ENCODE peak calls at places on chromosomes 11 and 22, in six cellular contexts. V is A549, T is K562, I is HepG2, P is endothelial cell of umbilical vein, A is GM12878. M is an unnamed sample.

GRCh38 chr11:134449713-134450112 is 37.7 kb upstream of the B3GAT1 start:
- DNase-seq in I (no peak), V (no peak), T (no peak), A (no peak), P (no peak), M (no peak)

GRCh38 chr11:126194121-126194543 is 17.3 kb downstream of the RPUSD4 start:
- DNase-seq in P (peak), T (peak), A (no peak), V (peak), I (peak), M (peak)

GRCh38 chr11:125381499-125381898 is 114.6 kb downstream of the FEZ1 start:
- DNase-seq in T (no peak), I (no peak), V (no peak), A (no peak), P (no peak), M (no peak)

GRCh38 chr11:45596571-45596970 is 68.9 kb downstream of the CHST1 start:
- DNase-seq in T (no peak), I (no peak), A (no peak), V (no peak), P (no peak), M (no peak)

GRCh38 chr22:19105867-19106802 is 16.1 kb downstream of the DGCR2 start:
- DNase-seq in V (no peak), A (no peak), I (no peak), T (peak), P (no peak), M (peak)

GRCh38 chr11:111778047-111778558 is 11.9 kb upstream of the PPP2R1B start:
- DNase-seq in I (peak), T (no peak), V (no peak), A (no peak), P (no peak), M (no peak)

GRCh38 chr11:14184548-14184947 is 174.4 kb downstream of the RRAS2 start:
- DNase-seq in A (no peak), T (no peak), V (no peak), P (no peak), I (peak), M (no peak)

GRCh38 chr11:69939551-69940245 is 120.5 kb upstream of the FGF3 start:
- DNase-seq in V (no peak), T (no peak), P (peak), I (no peak), A (no peak), M (no peak)

GRCh38 chr22:17057959-17058814 is 26.6 kb upstream of the IL17RA start:
- DNase-seq in P (peak), I (peak), A (no peak), V (peak), T (peak), M (peak)

GRCh38 chr11:28566643-28567042 is 458.5 kb downstream of the METTL15 start:
- DNase-seq in A (no peak), P (peak), I (no peak), T (peak), V (peak), M (no peak)

GRCh38 chr11:124900464-124900863 is 2.8 kb upstream of the ROBO4 start:
- DNase-seq in T (no peak), A (no peak), V (peak), I (peak), P (peak), M (no peak)

GRCh38 chr22:39908737-39909136 is 7.9 kb downstream of the GRAP2 start:
- DNase-seq in P (no peak), T (peak), I (no peak), V (no peak), A (no peak), M (no peak)

GRCh38 chr11:65658174-65659021 is 4.3 kb downstream of the RELA start:
- DNase-seq in V (no peak), P (no peak), T (no peak), I (no peak), A (no peak), M (no peak)

GRCh38 chr11:106724293-106724892 is 293.9 kb downstream of the GUCY1A2 start:
- DNase-seq in P (no peak), T (no peak), V (peak), A (no peak), I (no peak), M (peak)
- TF ChIP-seq MYC in P (no peak), T (no peak), V (no peak), A (no peak), I (no peak), M (no peak)

GRCh38 chr11:61794579-61794978 is 1.9 kb downstream of the FEN1 start:
- DNase-seq in T (no peak), I (no peak), V (no peak), P (no peak), A (no peak), M (no peak)
- H3K4me3 ChIP-seq in T (no peak), I (no peak), V (no peak), P (no peak), A (no peak), M (peak)

DNA sequence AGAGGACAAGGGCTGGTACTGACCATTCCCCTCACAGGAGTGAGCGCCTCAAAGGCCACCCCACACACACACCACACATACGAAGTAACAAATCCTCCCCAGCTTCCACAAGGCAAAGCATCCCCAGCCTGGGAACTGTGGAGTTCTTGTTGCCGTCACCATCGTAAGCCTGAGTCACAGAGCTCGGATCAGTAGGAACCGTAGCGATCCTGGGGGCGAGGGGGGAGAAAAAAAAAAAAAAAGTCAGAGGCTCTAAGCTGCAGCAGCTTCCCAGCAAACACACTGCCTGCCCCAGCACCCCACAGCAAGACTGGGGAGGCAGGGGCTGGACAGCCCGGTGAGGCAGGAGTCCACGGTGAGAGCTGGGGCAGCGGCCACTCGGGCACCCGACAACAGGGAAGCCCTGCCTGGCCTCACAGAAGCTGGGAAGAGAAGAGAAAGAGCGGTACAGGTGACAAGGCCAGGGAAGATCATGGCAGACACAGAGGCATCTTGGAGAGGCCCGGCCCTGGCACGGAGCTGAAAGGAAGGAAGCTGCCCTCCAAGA is 11.3 kb downstream of the ARFGAP2 start:
- DNase-seq in V (no peak), A (no peak), I (no peak), P (no peak), T (no peak), M (no peak)
- TF ChIP-seq POLR2A in V (no peak), A (peak), I (no peak), P (no peak), T (no peak), M (no peak)

GRCh38 chr11:79377399-79377798 is 63.4 kb downstream of the TENM4 start:
- DNase-seq in T (no peak), V (no peak), A (no peak), I (no peak), P (no peak), M (no peak)
- TF ChIP-seq MYC in T (no peak), V (no peak), A (no peak), I (no peak), P (no peak), M (no peak)

GRCh38 chr11:110433393-110434333 is 3.9 kb downstream of the FDX1 start:
- DNase-seq in I (peak), A (no peak), T (peak), P (peak), V (peak), M (peak)
- H3K4me3 ChIP-seq in I (no peak), A (no peak), T (no peak), P (no peak), V (no peak), M (no peak)

DNA sequence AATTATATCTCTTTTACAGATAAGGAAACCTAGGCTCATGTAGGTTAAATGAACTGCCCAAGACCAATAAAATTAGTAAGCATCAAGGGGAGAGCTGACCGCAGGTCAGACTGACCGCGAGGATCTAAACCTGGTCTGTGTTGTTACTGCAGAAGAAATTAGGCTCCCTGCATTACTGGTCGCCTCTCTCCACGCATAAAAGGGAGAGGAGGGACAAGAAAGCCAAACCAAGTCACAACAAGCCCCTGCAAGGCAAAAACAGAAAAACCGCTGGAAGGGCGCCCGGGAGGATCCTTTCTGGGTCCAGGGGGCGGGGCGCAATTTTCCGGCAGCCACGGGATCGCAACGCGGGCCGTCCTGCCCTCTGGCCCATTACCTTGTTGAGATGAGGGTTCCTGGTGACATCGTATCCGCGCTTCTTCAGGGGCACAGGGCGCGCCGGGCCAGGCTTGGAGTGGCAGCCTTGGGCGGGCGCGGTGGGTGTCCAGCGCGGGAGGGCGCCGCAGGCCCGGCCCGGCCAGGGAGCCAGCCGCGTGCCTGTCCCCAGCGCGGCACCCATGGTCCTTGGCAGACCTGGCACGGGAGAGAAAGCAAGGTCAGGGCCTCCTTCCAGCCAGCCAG is 920 bp downstream of the ME3 start:
- DNase-seq in I (no peak), A (no peak), T (no peak), P (peak), V (peak), M (no peak)
- TF ChIP-seq POLR2A in I (no peak), A (no peak), T (no peak), P (no peak), V (peak), M (no peak)

DNA sequence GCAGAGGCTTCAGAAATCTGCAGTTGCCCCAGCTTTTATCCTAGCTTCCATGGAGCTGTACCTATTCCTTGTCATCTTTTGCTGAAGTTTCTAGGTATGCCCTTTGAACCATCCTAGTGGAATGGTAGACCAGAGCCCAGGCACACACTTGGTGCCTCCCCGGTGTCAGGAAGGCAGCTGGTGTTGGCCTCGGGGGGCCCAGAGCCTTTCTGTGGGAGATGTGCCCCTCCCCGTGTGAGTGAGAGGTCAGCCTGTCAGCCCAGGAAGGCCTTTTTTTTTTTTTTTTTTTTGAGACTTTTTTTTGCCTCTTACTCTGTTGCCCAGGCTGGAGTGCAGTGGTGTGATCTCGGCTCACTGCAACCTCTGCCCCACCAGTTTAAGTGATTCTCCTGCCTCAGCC is 58.4 kb downstream of the MED15 start:
- DNase-seq in A (no peak), I (no peak), T (no peak), V (no peak), P (no peak), M (no peak)
- TF ChIP-seq MYC in A (no peak), I (no peak), T (no peak), V (no peak), P (no peak), M (no peak)

GRCh38 chr11:118263694-118264567 is at the start of gene MPZL2:
- DNase-seq in V (no peak), A (no peak), P (peak), I (peak), T (no peak), M (peak)
- H3K4me3 ChIP-seq in V (no peak), A (no peak), P (peak), I (peak), T (no peak), M (no peak)

DNA sequence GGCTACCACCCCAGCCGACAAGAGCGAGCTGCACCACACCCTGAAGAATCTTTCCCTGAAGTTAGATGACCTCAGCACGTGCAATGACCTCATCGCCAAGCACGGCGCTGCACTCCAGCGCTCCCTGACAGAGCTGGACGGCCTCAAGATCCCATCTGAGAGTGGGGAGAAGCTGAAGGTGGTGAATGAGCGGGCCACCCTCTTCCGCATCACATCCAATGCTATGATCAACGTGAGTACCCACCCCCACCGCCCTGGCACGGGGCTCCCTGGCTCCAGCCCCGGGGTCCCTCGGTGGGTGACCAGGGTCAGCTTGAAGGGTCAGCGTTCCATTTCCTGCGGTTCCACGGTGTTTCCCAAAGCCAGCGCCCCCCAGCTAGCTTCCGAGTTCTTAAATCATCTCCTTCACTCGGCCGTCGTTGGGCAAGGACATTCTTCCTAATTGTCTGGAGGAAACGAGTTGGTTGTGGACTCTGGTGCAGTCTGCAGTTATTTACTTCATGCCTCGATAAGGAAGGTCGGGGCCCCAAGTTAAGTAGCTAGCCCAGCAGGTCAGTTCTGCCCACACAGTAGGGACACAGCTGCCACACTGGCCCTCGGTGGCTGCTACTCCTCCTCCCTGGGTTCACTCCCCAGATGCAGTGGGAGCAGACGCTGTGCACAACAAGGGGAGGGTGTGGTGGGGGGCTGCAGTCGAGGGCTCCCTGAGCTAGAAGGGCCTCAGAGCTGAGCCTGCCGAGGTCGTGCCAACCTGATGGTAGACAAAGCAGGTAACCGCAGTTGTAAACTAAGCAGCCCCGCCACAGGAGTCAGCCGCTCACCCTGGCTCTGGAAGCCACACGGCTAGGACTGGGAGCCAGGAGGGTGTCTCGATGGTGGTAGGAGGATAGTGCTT is 97.9 kb downstream of the MORC2 start:
- DNase-seq in V (no peak), A (no peak), T (peak), P (no peak), I (no peak), M (no peak)
- TF ChIP-seq POLR2A in V (no peak), A (no peak), T (no peak), P (no peak), I (no peak), M (no peak)